ENCODE peak calls at places on chromosomes 11 and 22, in six cellular contexts. One of them, this sample, is unnamed.

GRCh38 chr11:26106713-26107112 is 225.2 kb upstream of the ANO3 start:
- ATAC-seq in mucosa of descending colon: no peak
- ATAC-seq in CD4-positive, CD25-positive, alpha-beta regulatory T cell: no peak
- ATAC-seq in aorta: no peak
- ATAC-seq in activated naive CD8-positive, alpha-beta T cell treated with anti-CD3 and anti-CD28 coated beads, Interleukin-2, amount 50 U/mL, for 24 hours: no peak
- ATAC-seq in left cardiac atrium: no peak
- ATAC-seq in this sample: no peak

GRCh38 chr11:198236-198806 is 5.4 kb downstream of the SCGB1C1 start:
- ATAC-seq in CD4-positive, CD25-positive, alpha-beta regulatory T cell: no peak
- ATAC-seq in mucosa of descending colon: peak
- ATAC-seq in aorta: no peak
- ATAC-seq in left cardiac atrium: no peak
- ATAC-seq in activated naive CD8-positive, alpha-beta T cell treated with anti-CD3 and anti-CD28 coated beads, Interleukin-2, amount 50 U/mL, for 24 hours: no peak
- ATAC-seq in this sample: no peak

GRCh38 chr22:36853407-36854099 is 7.3 kb upstream of the NCF4 start:
- ATAC-seq in mucosa of descending colon: peak
- ATAC-seq in activated naive CD8-positive, alpha-beta T cell treated with anti-CD3 and anti-CD28 coated beads, Interleukin-2, amount 50 U/mL, for 24 hours: peak
- ATAC-seq in CD4-positive, CD25-positive, alpha-beta regulatory T cell: peak
- ATAC-seq in left cardiac atrium: peak
- ATAC-seq in aorta: no peak
- ATAC-seq in this sample: peak

GRCh38 chr11:2825261-2825885 is 60.2 kb downstream of the CDKN1C start:
- ATAC-seq in activated naive CD8-positive, alpha-beta T cell treated with anti-CD3 and anti-CD28 coated beads, Interleukin-2, amount 50 U/mL, for 24 hours: no peak
- ATAC-seq in CD4-positive, CD25-positive, alpha-beta regulatory T cell: no peak
- ATAC-seq in mucosa of descending colon: peak
- ATAC-seq in aorta: peak
- ATAC-seq in left cardiac atrium: peak
- ATAC-seq in this sample: peak

GRCh38 chr11:128021304-128022006 is 565.9 kb downstream of the ETS1 start:
- ATAC-seq in activated naive CD8-positive, alpha-beta T cell treated with anti-CD3 and anti-CD28 coated beads, Interleukin-2, amount 50 U/mL, for 24 hours: no peak
- ATAC-seq in mucosa of descending colon: no peak
- ATAC-seq in aorta: no peak
- ATAC-seq in left cardiac atrium: no peak
- ATAC-seq in CD4-positive, CD25-positive, alpha-beta regulatory T cell: peak
- ATAC-seq in this sample: no peak

GRCh38 chr11:46555269-46556054 is 38.4 kb downstream of the AMBRA1 start:
- ATAC-seq in left cardiac atrium: no peak
- ATAC-seq in activated naive CD8-positive, alpha-beta T cell treated with anti-CD3 and anti-CD28 coated beads, Interleukin-2, amount 50 U/mL, for 24 hours: peak
- ATAC-seq in aorta: no peak
- ATAC-seq in CD4-positive, CD25-positive, alpha-beta regulatory T cell: no peak
- ATAC-seq in mucosa of descending colon: peak
- ATAC-seq in this sample: no peak

GRCh38 chr11:120280566-120281160 is 40.7 kb downstream of the POU2F3 start:
- ATAC-seq in mucosa of descending colon: no peak
- ATAC-seq in left cardiac atrium: peak
- ATAC-seq in CD4-positive, CD25-positive, alpha-beta regulatory T cell: no peak
- ATAC-seq in aorta: no peak
- ATAC-seq in activated naive CD8-positive, alpha-beta T cell treated with anti-CD3 and anti-CD28 coated beads, Interleukin-2, amount 50 U/mL, for 24 hours: no peak
- ATAC-seq in this sample: no peak

GRCh38 chr22:17307566-17307965 is 61.7 kb upstream of the CECR2 start:
- ATAC-seq in left cardiac atrium: no peak
- ATAC-seq in mucosa of descending colon: no peak
- ATAC-seq in activated naive CD8-positive, alpha-beta T cell treated with anti-CD3 and anti-CD28 coated beads, Interleukin-2, amount 50 U/mL, for 24 hours: no peak
- ATAC-seq in CD4-positive, CD25-positive, alpha-beta regulatory T cell: no peak
- ATAC-seq in aorta: no peak
- ATAC-seq in this sample: no peak

GRCh38 chr22:33379836-33380235 is 321.7 kb upstream of the SYN3 start:
- ATAC-seq in mucosa of descending colon: no peak
- ATAC-seq in CD4-positive, CD25-positive, alpha-beta regulatory T cell: no peak
- ATAC-seq in aorta: no peak
- ATAC-seq in activated naive CD8-positive, alpha-beta T cell treated with anti-CD3 and anti-CD28 coated beads, Interleukin-2, amount 50 U/mL, for 24 hours: no peak
- ATAC-seq in left cardiac atrium: no peak
- ATAC-seq in this sample: no peak

GRCh38 chr11:69352715-69353325 is 58.9 kb downstream of the MYEOV start:
- ATAC-seq in mucosa of descending colon: peak
- ATAC-seq in left cardiac atrium: peak
- ATAC-seq in CD4-positive, CD25-positive, alpha-beta regulatory T cell: no peak
- ATAC-seq in activated naive CD8-positive, alpha-beta T cell treated with anti-CD3 and anti-CD28 coated beads, Interleukin-2, amount 50 U/mL, for 24 hours: peak
- ATAC-seq in aorta: no peak
- ATAC-seq in this sample: peak

GRCh38 chr22:35752172-35752832 is 34.6 kb downstream of the APOL5 start:
- ATAC-seq in CD4-positive, CD25-positive, alpha-beta regulatory T cell: no peak
- ATAC-seq in activated naive CD8-positive, alpha-beta T cell treated with anti-CD3 and anti-CD28 coated beads, Interleukin-2, amount 50 U/mL, for 24 hours: no peak
- ATAC-seq in left cardiac atrium: no peak
- ATAC-seq in aorta: no peak
- ATAC-seq in mucosa of descending colon: no peak
- ATAC-seq in this sample: no peak